ENCODE peak calls at places on chromosomes 12 and 14, in five cellular contexts. One of them, this sample, is unnamed.

GRCh38 chr12:101127521-101128219 is 82.4 kb downstream of the SLC5A8 start:
- DNase-seq in AG09309: peak
- DNase-seq in choroid plexus epithelial cell: peak
- DNase-seq in CD14-positive monocyte: no peak
- DNase-seq in cardiac fibroblast: peak
- DNase-seq in this sample: no peak

GRCh38 chr12:23722655-23723054 is 226.8 kb downstream of the SOX5 start:
- DNase-seq in AG09309: no peak
- DNase-seq in choroid plexus epithelial cell: no peak
- DNase-seq in CD14-positive monocyte: no peak
- DNase-seq in cardiac fibroblast: no peak
- DNase-seq in this sample: no peak

GRCh38 chr12:100661300-100661951 is 87.9 kb downstream of the GAS2L3 start:
- DNase-seq in AG09309: no peak
- DNase-seq in choroid plexus epithelial cell: peak
- DNase-seq in CD14-positive monocyte: no peak
- DNase-seq in cardiac fibroblast: peak
- DNase-seq in this sample: no peak

GRCh38 chr12:101343893-101344292 is 63.7 kb downstream of the ARL1 start:
- DNase-seq in AG09309: no peak
- DNase-seq in choroid plexus epithelial cell: no peak
- DNase-seq in CD14-positive monocyte: no peak
- DNase-seq in cardiac fibroblast: no peak
- DNase-seq in this sample: no peak

GRCh38 chr12:57934804-57935203 is 6.6 kb upstream of the ATP23 start:
- DNase-seq in AG09309: no peak
- DNase-seq in choroid plexus epithelial cell: no peak
- DNase-seq in CD14-positive monocyte: no peak
- DNase-seq in cardiac fibroblast: no peak
- DNase-seq in this sample: no peak

GRCh38 chr14:77909911-77910310 is 110.0 kb downstream of the ADCK1 start:
- DNase-seq in AG09309: no peak
- DNase-seq in choroid plexus epithelial cell: no peak
- DNase-seq in CD14-positive monocyte: no peak
- DNase-seq in cardiac fibroblast: no peak
- DNase-seq in this sample: no peak

GRCh38 chr12:15599266-15600037 is 189.7 kb downstream of the EPS8 start:
- DNase-seq in AG09309: peak
- DNase-seq in choroid plexus epithelial cell: peak
- DNase-seq in CD14-positive monocyte: no peak
- DNase-seq in cardiac fibroblast: peak
- DNase-seq in this sample: no peak

GRCh38 chr12:104578453-104578852 is 121.7 kb downstream of the CHST11 start:
- DNase-seq in AG09309: peak
- DNase-seq in choroid plexus epithelial cell: peak
- DNase-seq in CD14-positive monocyte: no peak
- DNase-seq in cardiac fibroblast: peak
- DNase-seq in this sample: no peak

GRCh38 chr12:54299515-54300266 is 1.1 kb downstream of the NFE2 start:
- DNase-seq in AG09309: no peak
- DNase-seq in choroid plexus epithelial cell: no peak
- DNase-seq in CD14-positive monocyte: no peak
- DNase-seq in cardiac fibroblast: no peak
- DNase-seq in this sample: no peak

GRCh38 chr12:122348505-122348904 is 74.0 kb downstream of the CLIP1 start:
- DNase-seq in AG09309: no peak
- DNase-seq in choroid plexus epithelial cell: no peak
- DNase-seq in CD14-positive monocyte: no peak
- DNase-seq in cardiac fibroblast: no peak
- DNase-seq in this sample: no peak

GRCh38 chr12:104197264-104197663 is 18.3 kb upstream of the TXNRD1 start:
- DNase-seq in AG09309: peak
- DNase-seq in choroid plexus epithelial cell: peak
- DNase-seq in CD14-positive monocyte: no peak
- DNase-seq in cardiac fibroblast: peak
- DNase-seq in this sample: no peak

GRCh38 chr14:60768602-60769001 is 34.0 kb downstream of the MNAT1 start:
- DNase-seq in AG09309: no peak
- DNase-seq in choroid plexus epithelial cell: no peak
- DNase-seq in CD14-positive monocyte: no peak
- DNase-seq in cardiac fibroblast: no peak
- DNase-seq in this sample: no peak

GRCh38 chr12:127509066-127509778 is 757.7 kb upstream of the TMEM132C start:
- DNase-seq in AG09309: peak
- DNase-seq in choroid plexus epithelial cell: peak
- DNase-seq in CD14-positive monocyte: no peak
- DNase-seq in cardiac fibroblast: no peak
- DNase-seq in this sample: no peak

GRCh38 chr12:4648499-4649357 is at the start of the genes AKAP3 and NDUFA9:
- DNase-seq in AG09309: peak
- DNase-seq in choroid plexus epithelial cell: peak
- DNase-seq in CD14-positive monocyte: peak
- DNase-seq in cardiac fibroblast: peak
- DNase-seq in this sample: peak

GRCh38 chr12:28899951-28900350 is 249.1 kb upstream of the FAR2 start:
- DNase-seq in AG09309: peak
- DNase-seq in choroid plexus epithelial cell: peak
- DNase-seq in CD14-positive monocyte: no peak
- DNase-seq in cardiac fibroblast: peak
- DNase-seq in this sample: no peak

GRCh38 chr14:67487937-67488893 is at the start of gene TMEM229B:
- DNase-seq in AG09309: no peak
- DNase-seq in choroid plexus epithelial cell: peak
- DNase-seq in CD14-positive monocyte: peak
- DNase-seq in cardiac fibroblast: no peak
- DNase-seq in this sample: peak

GRCh38 chr14:101755591-101756324 is 5.8 kb upstream of the PPP2R5C start:
- DNase-seq in AG09309: no peak
- DNase-seq in choroid plexus epithelial cell: no peak
- DNase-seq in CD14-positive monocyte: no peak
- DNase-seq in cardiac fibroblast: no peak
- DNase-seq in this sample: no peak

GRCh38 chr14:21846227-21846885 is 172.7 kb upstream of the OR4E1 start:
- DNase-seq in AG09309: no peak
- DNase-seq in choroid plexus epithelial cell: peak
- DNase-seq in CD14-positive monocyte: no peak
- DNase-seq in cardiac fibroblast: no peak
- DNase-seq in this sample: peak

GRCh38 chr12:15155271-15155670 is 65.9 kb downstream of the RERG start:
- DNase-seq in AG09309: no peak
- DNase-seq in choroid plexus epithelial cell: no peak
- DNase-seq in CD14-positive monocyte: no peak
- DNase-seq in cardiac fibroblast: no peak
- DNase-seq in this sample: no peak

GRCh38 chr12:58529897-58530296 is 390.4 kb downstream of the LRIG3 start:
- DNase-seq in AG09309: peak
- DNase-seq in choroid plexus epithelial cell: peak
- DNase-seq in CD14-positive monocyte: no peak
- DNase-seq in cardiac fibroblast: peak
- DNase-seq in this sample: no peak

GRCh38 chr12:124390442-124391116 is 95.7 kb downstream of the RFLNA start:
- DNase-seq in AG09309: no peak
- DNase-seq in choroid plexus epithelial cell: peak
- DNase-seq in CD14-positive monocyte: peak
- DNase-seq in cardiac fibroblast: peak
- DNase-seq in this sample: peak

GRCh38 chr14:99333841-99334240 is 61.8 kb upstream of the BCL11B start:
- DNase-seq in AG09309: no peak
- DNase-seq in choroid plexus epithelial cell: no peak
- DNase-seq in CD14-positive monocyte: no peak
- DNase-seq in cardiac fibroblast: no peak
- DNase-seq in this sample: no peak

GRCh38 chr12:58814036-58814435 is 106.3 kb downstream of the LRIG3 start:
- DNase-seq in AG09309: peak
- DNase-seq in choroid plexus epithelial cell: no peak
- DNase-seq in CD14-positive monocyte: no peak
- DNase-seq in cardiac fibroblast: peak
- DNase-seq in this sample: no peak

GRCh38 chr14:57486767-57487379 is 6.8 kb downstream of the CCDC198 start:
- DNase-seq in AG09309: no peak
- DNase-seq in choroid plexus epithelial cell: peak
- DNase-seq in CD14-positive monocyte: no peak
- DNase-seq in cardiac fibroblast: peak
- DNase-seq in this sample: no peak

GRCh38 chr12:48865141-48865440 is 579 bp downstream of the RND1 start:
- DNase-seq in AG09309: no peak
- DNase-seq in choroid plexus epithelial cell: no peak
- DNase-seq in CD14-positive monocyte: no peak
- DNase-seq in cardiac fibroblast: no peak
- DNase-seq in this sample: no peak

GRCh38 chr12:2009623-2010022 is 5.4 kb upstream of the DCP1B start:
- DNase-seq in AG09309: no peak
- DNase-seq in choroid plexus epithelial cell: peak
- DNase-seq in CD14-positive monocyte: no peak
- DNase-seq in cardiac fibroblast: no peak
- DNase-seq in this sample: no peak

GRCh38 chr12:2013111-2013510 is 8.9 kb upstream of the DCP1B start:
- DNase-seq in AG09309: no peak
- DNase-seq in choroid plexus epithelial cell: no peak
- DNase-seq in CD14-positive monocyte: no peak
- DNase-seq in cardiac fibroblast: no peak
- DNase-seq in this sample: no peak

GRCh38 chr12:2008677-2009076 is 4.4 kb upstream of the DCP1B start:
- DNase-seq in AG09309: no peak
- DNase-seq in choroid plexus epithelial cell: peak
- DNase-seq in CD14-positive monocyte: no peak
- DNase-seq in cardiac fibroblast: no peak
- DNase-seq in this sample: no peak

GRCh38 chr12:2013527-2014223 is 9.4 kb upstream of the DCP1B start:
- DNase-seq in AG09309: no peak
- DNase-seq in choroid plexus epithelial cell: peak
- DNase-seq in CD14-positive monocyte: no peak
- DNase-seq in cardiac fibroblast: peak
- DNase-seq in this sample: no peak

DNA sequence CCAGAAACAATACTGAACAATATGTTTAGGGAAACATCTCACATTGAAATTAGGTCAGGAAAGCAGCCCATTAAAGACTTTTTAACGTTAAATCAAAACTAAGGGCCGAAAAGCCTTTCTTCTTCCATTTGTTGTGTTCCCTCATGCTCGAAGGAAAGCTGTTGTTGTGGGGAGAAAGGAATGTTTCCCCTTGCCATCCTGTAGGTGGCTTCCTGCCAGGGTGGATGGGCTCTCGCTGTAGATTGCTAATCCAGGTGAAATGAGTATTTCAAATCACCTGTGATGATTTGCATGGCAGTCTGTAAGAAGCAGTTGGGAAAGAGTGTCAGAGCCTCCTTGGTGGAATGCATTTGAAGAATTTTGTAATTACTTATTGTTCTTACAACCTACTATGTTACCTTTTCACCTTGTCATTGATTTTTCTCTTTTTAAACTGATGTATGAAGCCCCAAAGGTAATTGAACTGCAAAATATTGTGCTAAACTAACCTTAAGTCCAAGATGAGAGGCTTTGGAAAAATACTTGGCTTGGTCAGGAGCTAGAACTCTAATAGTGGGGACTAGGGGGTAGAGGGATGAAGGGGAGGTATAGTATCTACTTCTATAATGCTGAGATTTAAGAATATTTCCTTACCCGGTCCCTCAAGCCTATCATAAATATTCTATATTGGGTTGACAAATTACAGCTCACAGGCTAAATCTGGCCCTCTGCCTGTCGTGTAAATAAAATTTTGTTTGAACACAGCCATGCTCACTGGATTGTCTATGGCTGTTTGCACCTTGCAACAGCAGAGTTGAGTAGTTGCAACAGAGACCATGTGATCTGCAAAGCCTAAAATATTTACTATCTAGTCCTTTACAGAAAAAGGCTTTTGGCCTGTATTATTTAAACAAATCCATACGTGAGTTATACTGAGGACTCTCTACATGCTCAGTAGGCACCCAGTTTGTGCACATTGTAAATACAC is 7.7 kb upstream of the DCP1B start:
- DNase-seq in AG09309: no peak
- DNase-seq in choroid plexus epithelial cell: no peak
- DNase-seq in CD14-positive monocyte: no peak
- DNase-seq in cardiac fibroblast: no peak
- DNase-seq in this sample: no peak
- TF ChIP-seq CTCF in AG09309: no peak
- TF ChIP-seq CTCF in choroid plexus epithelial cell: no peak
- TF ChIP-seq CTCF in CD14-positive monocyte: no peak
- TF ChIP-seq CTCF in cardiac fibroblast: no peak
- TF ChIP-seq CTCF in this sample: no peak

GRCh38 chr14:103504991-103505565 is 17.6 kb downstream of the CKB start:
- DNase-seq in AG09309: no peak
- DNase-seq in choroid plexus epithelial cell: peak
- DNase-seq in CD14-positive monocyte: no peak
- DNase-seq in cardiac fibroblast: no peak
- DNase-seq in this sample: no peak
- TF ChIP-seq CTCF in AG09309: peak
- TF ChIP-seq CTCF in choroid plexus epithelial cell: peak
- TF ChIP-seq CTCF in CD14-positive monocyte: no peak
- TF ChIP-seq CTCF in cardiac fibroblast: peak
- TF ChIP-seq CTCF in this sample: no peak

DNA sequence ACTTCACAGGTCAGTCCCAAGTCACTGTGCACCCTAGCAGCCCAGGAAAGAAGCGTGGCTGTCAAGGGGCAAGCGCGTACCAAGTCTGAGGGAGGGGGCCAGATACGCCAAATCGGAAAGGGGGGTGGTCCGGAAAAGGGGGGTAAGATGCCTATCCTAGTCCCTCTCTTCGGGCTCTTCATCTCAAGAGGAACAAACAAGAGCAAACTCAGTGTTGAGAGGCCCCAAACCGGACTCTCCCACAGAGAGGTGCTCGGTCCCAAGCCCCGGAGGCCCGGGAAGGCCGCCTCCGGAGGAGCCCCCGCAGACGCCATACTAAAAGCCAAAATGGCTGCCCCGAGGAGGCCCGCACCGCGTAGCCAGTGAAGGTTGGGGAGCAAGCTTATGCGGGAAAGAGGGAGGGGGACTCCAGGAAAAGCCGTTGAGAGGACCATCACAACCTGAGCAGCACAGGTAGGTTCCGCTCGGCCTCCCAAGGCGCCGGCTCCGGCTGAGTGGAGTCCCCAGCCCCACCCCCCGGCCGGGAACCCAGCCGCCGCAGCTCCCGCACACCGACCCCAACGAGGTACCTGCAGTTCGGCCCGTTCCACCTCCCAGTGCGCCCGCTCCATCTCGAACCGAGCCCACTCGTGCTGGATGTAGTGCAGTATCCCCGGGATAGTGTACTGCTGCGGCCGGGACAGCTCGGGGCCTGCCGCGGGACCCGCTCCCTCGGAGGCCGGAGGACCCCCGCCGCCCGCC is at the start of gene AP4S1:
- DNase-seq in AG09309: no peak
- DNase-seq in choroid plexus epithelial cell: no peak
- DNase-seq in CD14-positive monocyte: no peak
- DNase-seq in cardiac fibroblast: no peak
- DNase-seq in this sample: peak
- TF ChIP-seq CTCF in AG09309: no peak
- TF ChIP-seq CTCF in choroid plexus epithelial cell: no peak
- TF ChIP-seq CTCF in CD14-positive monocyte: no peak
- TF ChIP-seq CTCF in cardiac fibroblast: no peak
- TF ChIP-seq CTCF in this sample: no peak

GRCh38 chr12:21453312-21453852 is 15.9 kb downstream of the PYROXD1 start:
- DNase-seq in AG09309: no peak
- DNase-seq in choroid plexus epithelial cell: no peak
- DNase-seq in CD14-positive monocyte: no peak
- DNase-seq in cardiac fibroblast: no peak
- DNase-seq in this sample: peak

GRCh38 chr12:21456291-21456780 is 18.9 kb downstream of the PYROXD1 start:
- DNase-seq in AG09309: no peak
- DNase-seq in choroid plexus epithelial cell: no peak
- DNase-seq in CD14-positive monocyte: no peak
- DNase-seq in cardiac fibroblast: no peak
- DNase-seq in this sample: no peak

GRCh38 chr12:21451529-21451928 is 14.1 kb downstream of the PYROXD1 start:
- DNase-seq in AG09309: no peak
- DNase-seq in choroid plexus epithelial cell: peak
- DNase-seq in CD14-positive monocyte: no peak
- DNase-seq in cardiac fibroblast: no peak
- DNase-seq in this sample: no peak
- TF ChIP-seq CTCF in AG09309: no peak
- TF ChIP-seq CTCF in choroid plexus epithelial cell: no peak
- TF ChIP-seq CTCF in CD14-positive monocyte: no peak
- TF ChIP-seq CTCF in cardiac fibroblast: no peak
- TF ChIP-seq CTCF in this sample: no peak

This sample was measured in GM10248.